ENCODE peak calls at places on chromosomes 2 and 18, in seven cellular contexts. M, K, O, S, X, V and J are unnamed samples. For H3K36me3, the result is how much of the 10 kb centered on the place peaks cover.

GRCh38 chr2:145068509-145068908 is 548.6 kb upstream of the ZEB2 start:
- DNase-seq in M (no peak), K (no peak), O (no peak), S (no peak), X (no peak), V (no peak), J (no peak)

GRCh38 chr2:127448526-127448925 is 30.3 kb downstream of the PROC start:
- DNase-seq in M (no peak), K (no peak), O (no peak), S (no peak), X (no peak), V (no peak), J (no peak)

GRCh38 chr2:128726221-128726620 is 407.6 kb upstream of the HS6ST1 start:
- DNase-seq in M (no peak), K (no peak), O (no peak), S (no peak), X (no peak), V (no peak), J (no peak)

GRCh38 chr18:33755918-33756590 is 178.0 kb downstream of the ASXL3 start:
- DNase-seq in M (no peak), K (no peak), O (no peak), S (peak), X (peak), V (no peak), J (no peak)

GRCh38 chr2:232950776-232951175 is 62.3 kb downstream of the NGEF start:
- DNase-seq in M (no peak), K (no peak), O (no peak), S (no peak), X (no peak), V (no peak), J (no peak)

GRCh38 chr2:71813801-71814470 is 333.7 kb downstream of the CYP26B1 start:
- DNase-seq in M (no peak), K (no peak), O (no peak), S (no peak), X (no peak), V (no peak), J (no peak)

GRCh38 chr2:198098918-198099317 is 294.5 kb downstream of the PLCL1 start:
- DNase-seq in M (no peak), K (no peak), O (no peak), S (no peak), X (no peak), V (no peak), J (no peak)

GRCh38 chr2:197309369-197310231 is 980 bp downstream of the ANKRD44 start:
- DNase-seq in M (peak), K (no peak), O (no peak), S (peak), X (peak), V (no peak), J (peak)

GRCh38 chr2:20419752-20420151 is 27.1 kb upstream of the RHOB start:
- DNase-seq in M (no peak), K (no peak), O (no peak), S (no peak), X (no peak), V (no peak), J (no peak)

GRCh38 chr2:221780281-221780688 is 208.2 kb upstream of the EPHA4 start:
- DNase-seq in M (no peak), K (no peak), O (no peak), S (no peak), X (no peak), V (no peak), J (no peak)

GRCh38 chr18:31419457-31419932 is 28.0 kb upstream of the DSG3 start:
- DNase-seq in M (no peak), K (peak), O (no peak), S (no peak), X (no peak), V (no peak), J (no peak)

GRCh38 chr18:32049393-32050161 is 31.0 kb downstream of the RNF125 start:
- DNase-seq in M (no peak), K (no peak), O (peak), S (peak), X (peak), V (peak), J (peak)

GRCh38 chr2:9914384-9915065 is 37.0 kb upstream of the GRHL1 start:
- DNase-seq in M (no peak), K (peak), O (no peak), S (no peak), X (peak), V (no peak), J (no peak)

GRCh38 chr18:57959278-57959677 is 84.7 kb upstream of the NEDD4L start:
- DNase-seq in M (peak), K (peak), O (no peak), S (peak), X (peak), V (no peak), J (no peak)

GRCh38 chr2:162198239-162198638 is 45.0 kb downstream of the FAP start:
- DNase-seq in M (no peak), K (no peak), O (no peak), S (no peak), X (no peak), V (no peak), J (no peak)

GRCh38 chr2:207930747-207931146 is 94.6 kb downstream of the PLEKHM3 start:
- DNase-seq in M (peak), K (peak), O (no peak), S (peak), X (peak), V (no peak), J (no peak)

GRCh38 chr2:239807568-239807967 is 217.6 kb downstream of the NDUFA10 start:
- DNase-seq in M (no peak), K (no peak), O (no peak), S (no peak), X (no peak), V (no peak), J (no peak)

GRCh38 chr18:76679877-76680276 is 142.5 kb upstream of the ZNF236 start:
- DNase-seq in M (no peak), K (no peak), O (no peak), S (no peak), X (no peak), V (no peak), J (no peak)

GRCh38 chr2:74573747-74574562 is 19.4 kb downstream of the DOK1 start:
- DNase-seq in M (no peak), K (no peak), O (no peak), S (no peak), X (no peak), V (no peak), J (no peak)

GRCh38 chr2:10056439-10056838 is 13.1 kb downstream of the KLF11 start:
- DNase-seq in M (no peak), K (no peak), O (no peak), S (no peak), X (no peak), V (no peak), J (no peak)

GRCh38 chr2:3349211-3349693 is 28.4 kb downstream of the EIPR1 start:
- DNase-seq in M (peak), K (no peak), O (no peak), S (no peak), X (no peak), V (no peak), J (no peak)

GRCh38 chr2:163207706-163208370 is 369.3 kb upstream of the KCNH7 start:
- DNase-seq in M (no peak), K (no peak), O (no peak), S (no peak), X (no peak), V (no peak), J (no peak)

GRCh38 chr2:72862239-72862988 is 24.8 kb upstream of the SPR start:
- DNase-seq in M (peak), K (peak), O (peak), S (peak), X (peak), V (peak), J (peak)

GRCh38 chr2:240454031-240454901 is 18.8 kb downstream of the GPC1 start:
- DNase-seq in M (no peak), K (no peak), O (no peak), S (no peak), X (peak), V (no peak), J (no peak)

GRCh38 chr18:44939037-44939665 is 258.5 kb downstream of the SETBP1 start:
- DNase-seq in M (no peak), K (no peak), O (no peak), S (no peak), X (no peak), V (no peak), J (no peak)

GRCh38 chr2:74567862-74568261 is 13.3 kb downstream of the DOK1 start:
- DNase-seq in M (no peak), K (no peak), O (no peak), S (no peak), X (no peak), V (no peak), J (no peak)

GRCh38 chr2:120575966-120576365 is 159.7 kb upstream of the GLI2 start:
- DNase-seq in M (no peak), K (no peak), O (no peak), S (no peak), X (no peak), V (no peak), J (no peak)

GRCh38 chr2:172052000-172052983 is 33.0 kb upstream of the DLX1 start:
- DNase-seq in M (no peak), K (no peak), O (no peak), S (no peak), X (no peak), V (no peak), J (no peak)

GRCh38 chr2:81304154-81304830 is 999.7 kb upstream of the LRRTM1 start:
- DNase-seq in M (no peak), K (peak), O (no peak), S (no peak), X (no peak), V (no peak), J (no peak)

GRCh38 chr2:138829326-138829725 is 49.1 kb upstream of the NXPH2 start:
- DNase-seq in M (no peak), K (peak), O (no peak), S (no peak), X (peak), V (peak), J (no peak)

GRCh38 chr18:72460210-72460680 is 83.9 kb downstream of the CBLN2 start:
- DNase-seq in M (no peak), K (no peak), O (no peak), S (no peak), X (no peak), V (no peak), J (no peak)

GRCh38 chr2:232330068-232330999 is 48.2 kb upstream of the ALPP start:
- DNase-seq in M (no peak), K (no peak), O (no peak), S (no peak), X (no peak), V (no peak), J (no peak)

GRCh38 chr2:221896505-221897151 is 324.5 kb upstream of the EPHA4 start:
- DNase-seq in M (no peak), K (no peak), O (no peak), S (peak), X (peak), V (no peak), J (peak)

GRCh38 chr2:77179297-77179696 is 342.9 kb downstream of the LRRTM4 start:
- DNase-seq in M (no peak), K (no peak), O (no peak), S (no peak), X (no peak), V (no peak), J (no peak)

GRCh38 chr2:120779781-120780283 is 44.2 kb downstream of the GLI2 start:
- DNase-seq in M (no peak), K (no peak), O (no peak), S (no peak), X (no peak), V (no peak), J (no peak)

GRCh38 chr18:48032876-48033769 is 102.7 kb upstream of the SMAD2 start:
- DNase-seq in M (no peak), K (no peak), O (no peak), S (no peak), X (no peak), V (no peak), J (no peak)

GRCh38 chr2:197037863-197038398 is 111.4 kb upstream of the PGAP1 start:
- DNase-seq in M (no peak), K (no peak), O (no peak), S (no peak), X (no peak), V (no peak), J (no peak)

GRCh38 chr2:160387558-160388262 is 105.9 kb downstream of the RBMS1 start:
- DNase-seq in M (peak), K (no peak), O (peak), S (no peak), X (peak), V (no peak), J (peak)

DNA sequence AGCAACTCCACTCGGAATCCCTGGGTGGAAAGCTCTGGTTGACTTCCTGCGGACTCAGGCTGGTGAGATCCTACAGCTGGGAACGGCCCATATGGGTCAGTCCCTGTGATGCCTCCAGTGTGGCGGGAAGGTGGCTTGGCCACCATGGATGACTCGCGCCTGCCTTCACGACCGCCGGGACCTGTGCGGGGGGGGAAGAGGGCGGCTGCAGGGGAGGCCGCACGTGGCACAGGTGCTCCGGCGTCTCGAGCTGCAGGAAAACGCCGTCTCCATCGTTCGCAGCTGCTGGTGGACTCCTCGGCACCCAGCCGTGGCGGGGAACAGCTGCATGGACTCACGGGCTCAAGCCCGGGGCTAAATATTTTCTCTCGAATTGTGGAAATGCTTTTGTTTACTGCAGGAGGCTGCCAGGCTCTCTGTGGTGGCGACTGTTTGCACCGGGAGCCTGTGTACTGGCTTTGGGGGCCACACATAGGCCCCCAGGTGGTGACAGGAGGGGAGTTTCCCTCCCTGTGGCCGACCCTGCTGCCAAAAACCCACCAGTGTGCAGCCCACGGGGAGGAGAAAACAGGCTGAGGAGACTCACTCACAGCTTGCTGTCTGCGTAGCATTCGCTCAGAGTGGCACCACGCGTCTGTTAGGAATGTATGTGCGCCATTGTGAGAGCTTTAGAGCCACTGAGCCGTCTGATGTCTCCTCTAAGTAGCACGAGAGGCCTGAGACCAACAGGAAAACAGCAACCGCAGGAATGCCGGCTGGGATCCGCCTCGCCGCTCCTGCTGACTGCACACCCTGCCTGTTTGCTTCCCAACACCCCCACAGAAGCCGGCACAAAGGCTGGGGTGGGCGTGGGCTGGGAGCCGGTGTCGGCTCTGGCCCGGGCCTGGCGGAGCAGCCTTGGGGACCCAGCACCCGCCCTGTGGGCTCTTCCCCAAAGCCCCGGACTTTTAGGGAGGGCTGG is 89.2 kb downstream of the NFATC1 start:
- DNase-seq in M (no peak), K (no peak), O (peak), S (no peak), X (peak), V (no peak), J (peak)
- H3K27ac ChIP-seq in M (no peak), K (no peak), O (peak), S (no peak), X (no peak), V (no peak), J (peak)

GRCh38 chr2:27201675-27202074 is 10.2 kb upstream of the ATRAID start:
- DNase-seq in M (no peak), K (no peak), O (no peak), S (no peak), X (no peak), V (no peak), J (no peak)
- H3K36me3 ChIP-seq in M (under half), K (under half), O (half or more), S (under half), X (under half), V (under half), J (half or more)

GRCh38 chr2:134351899-134352298 is 98.0 kb downstream of the MGAT5 start:
- DNase-seq in M (no peak), K (no peak), O (no peak), S (no peak), X (no peak), V (no peak), J (no peak)

GRCh38 chr2:134344954-134345697 is 91.3 kb downstream of the MGAT5 start:
- DNase-seq in M (no peak), K (no peak), O (no peak), S (no peak), X (no peak), V (no peak), J (no peak)

GRCh38 chr2:134347756-134348155 is 93.9 kb downstream of the MGAT5 start:
- DNase-seq in M (no peak), K (no peak), O (no peak), S (no peak), X (no peak), V (no peak), J (no peak)

GRCh38 chr2:134352844-134353243 is 99.0 kb downstream of the MGAT5 start:
- DNase-seq in M (no peak), K (no peak), O (no peak), S (no peak), X (no peak), V (no peak), J (no peak)

GRCh38 chr2:134348239-134348638 is 94.4 kb downstream of the MGAT5 start:
- DNase-seq in M (no peak), K (no peak), O (no peak), S (no peak), X (no peak), V (no peak), J (no peak)
- H3K27ac ChIP-seq in M (no peak), K (no peak), O (no peak), S (no peak), X (no peak), V (no peak), J (peak)

DNA sequence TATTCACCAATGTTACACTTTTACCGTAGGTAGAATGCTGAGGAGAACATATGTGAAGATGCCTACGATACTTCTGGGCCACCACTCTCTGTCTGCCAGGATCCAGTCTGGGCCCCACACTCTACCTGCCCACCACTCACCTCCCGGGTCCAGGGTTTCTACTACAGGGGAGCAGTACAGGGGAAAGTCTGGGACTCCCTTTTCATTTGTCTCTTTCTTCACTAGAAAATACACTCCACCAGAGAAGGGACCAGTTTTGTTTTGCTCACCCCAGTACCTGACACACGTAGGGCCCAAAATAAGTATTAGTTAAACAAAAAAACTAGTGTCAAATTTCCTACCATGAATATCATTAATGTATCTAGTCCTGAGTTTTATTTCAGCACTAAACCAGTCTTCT is 21.1 kb downstream of the KANSL3 start:
- DNase-seq in M (no peak), K (no peak), O (no peak), S (no peak), X (no peak), V (no peak), J (no peak)
- H3K36me3 ChIP-seq in M (under half), K (under half), O (half or more), S (under half), X (under half), V (under half), J (half or more)

GRCh38 chr2:215316336-215316735 is 4.5 kb downstream of the ATIC start:
- DNase-seq in M (no peak), K (no peak), O (no peak), S (no peak), X (no peak), V (no peak), J (no peak)

GRCh38 chr2:215320102-215320501 is 8.2 kb downstream of the ATIC start:
- DNase-seq in M (no peak), K (no peak), O (no peak), S (no peak), X (no peak), V (no peak), J (no peak)

GRCh38 chr2:215319500-215319899 is 7.6 kb downstream of the ATIC start:
- DNase-seq in M (no peak), K (no peak), O (no peak), S (no peak), X (no peak), V (no peak), J (no peak)

GRCh38 chr2:215324811-215325210 is 13.0 kb downstream of the ATIC start:
- DNase-seq in M (no peak), K (no peak), O (no peak), S (no peak), X (no peak), V (no peak), J (no peak)

DNA sequence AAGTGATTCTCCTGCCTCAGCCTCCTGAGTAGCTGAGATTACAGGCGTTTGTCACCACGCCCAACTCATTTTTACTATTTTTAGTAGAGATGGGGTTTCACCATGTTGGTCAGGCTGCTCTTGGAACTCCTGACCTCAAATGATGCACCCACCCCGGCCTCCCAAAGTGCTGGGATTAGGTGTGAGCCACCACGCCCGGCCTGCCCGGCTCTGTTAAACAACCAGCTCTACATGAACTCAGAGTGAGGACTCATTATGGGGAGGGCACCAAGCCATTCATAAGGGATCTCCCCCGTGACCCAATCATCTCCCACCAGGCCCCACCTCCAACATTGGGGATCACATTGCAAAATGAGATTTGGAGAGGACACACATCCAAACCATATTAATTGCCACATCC is 8.8 kb downstream of the ATIC start:
- DNase-seq in M (no peak), K (no peak), O (no peak), S (no peak), X (no peak), V (no peak), J (no peak)
- H3K27ac ChIP-seq in M (no peak), K (no peak), O (no peak), S (no peak), X (no peak), V (no peak), J (no peak)

GRCh38 chr18:35974181-35974580 is 1.7 kb downstream of the RMP24 start:
- DNase-seq in M (no peak), K (no peak), O (no peak), S (no peak), X (no peak), V (no peak), J (no peak)
- H3K36me3 ChIP-seq in M (under half), K (under half), O (under half), S (under half), X (under half), V (under half), J (under half)

GRCh38 chr2:118936936-118937335 is 5.1 kb upstream of the MARCO start:
- DNase-seq in M (no peak), K (no peak), O (no peak), S (no peak), X (no peak), V (no peak), J (no peak)
- H3K27ac ChIP-seq in M (no peak), K (no peak), O (no peak), S (no peak), X (no peak), V (no peak), J (no peak)

GRCh38 chr2:15943378-15943851 is 3.1 kb downstream of the MYCN start:
- DNase-seq in M (no peak), K (no peak), O (no peak), S (no peak), X (no peak), V (no peak), J (peak)
- H3K36me3 ChIP-seq in M (under half), K (under half), O (under half), S (under half), X (under half), V (under half), J (under half)

GRCh38 chr2:47867205-47867604 is 39.1 kb downstream of the FBXO11 start:
- DNase-seq in M (peak), K (peak), O (peak), S (no peak), X (peak), V (no peak), J (no peak)
- H3K27ac ChIP-seq in M (peak), K (peak), O (no peak), S (peak), X (no peak), V (no peak), J (peak)